ENCODE peak calls at places on chromosomes 1 and 21, in seven cellular contexts. O, Q, X, L, I, K and J are unnamed samples.

GRCh38 chr1:37999434-38000232 is 5.7 kb downstream of the FHL3 start:
- DNase-seq in O (no peak), Q (no peak), X (no peak), L (peak; percentile 72), I (no peak), K (no peak), J (no peak)

GRCh38 chr1:240169188-240169587 is 77.5 kb downstream of the FMN2 start:
- DNase-seq in O (peak; percentile 22), Q (no peak), X (peak; percentile 12), L (no peak), I (no peak), K (no peak), J (no peak)

GRCh38 chr21:36698160-36699025 is 522 bp upstream of the SIM2 start:
- DNase-seq in O (no peak), Q (no peak), X (peak; percentile 71), L (peak; percentile 40), I (no peak), K (no peak), J (no peak)

GRCh38 chr1:211708006-211708405 is 32.6 kb upstream of the NEK2 start:
- DNase-seq in O (no peak), Q (no peak), X (no peak), L (no peak), I (no peak), K (no peak), J (no peak)

GRCh38 chr1:43945898-43946243 is 879 bp upstream of the IPO13 start:
- DNase-seq in O (no peak), Q (no peak), X (no peak), L (no peak), I (no peak), K (no peak), J (no peak)

GRCh38 chr1:2438038-2438437 is 25.7 kb upstream of the PEX10 start:
- DNase-seq in O (no peak), Q (no peak), X (no peak), L (no peak), I (no peak), K (no peak), J (peak; percentile 88)

GRCh38 chr1:91727763-91728162 is 158.2 kb downstream of the TGFBR3 start:
- DNase-seq in O (no peak), Q (no peak), X (no peak), L (no peak), I (no peak), K (no peak), J (no peak)

GRCh38 chr1:66733348-66734017 is 18.8 kb upstream of the DYNLT5 start:
- DNase-seq in O (no peak), Q (no peak), X (no peak), L (no peak), I (no peak), K (no peak), J (no peak)

GRCh38 chr1:200279810-200280411 is 129.9 kb downstream of the ZNF281 start:
- DNase-seq in O (peak; percentile 17), Q (no peak), X (peak; percentile 77), L (peak; percentile 62), I (peak; percentile 22), K (no peak), J (peak; percentile 14)

GRCh38 chr1:241654641-241655040 is 2.6 kb downstream of the WDR64 start:
- DNase-seq in O (no peak), Q (no peak), X (no peak), L (no peak), I (no peak), K (no peak), J (no peak)

GRCh38 chr1:5725406-5725805 is 266.8 kb downstream of the NPHP4 start:
- DNase-seq in O (no peak), Q (no peak), X (no peak), L (no peak), I (no peak), K (no peak), J (no peak)

GRCh38 chr21:26490771-26491170 is 82.3 kb downstream of the CYYR1 start:
- DNase-seq in O (no peak), Q (no peak), X (peak; percentile 36), L (no peak), I (no peak), K (no peak), J (no peak)

GRCh38 chr21:34845521-34846213 is 176.9 kb downstream of the CLIC6 start:
- DNase-seq in O (no peak), Q (no peak), X (no peak), L (no peak), I (no peak), K (no peak), J (no peak)

GRCh38 chr1:43307458-43308158 is 6.8 kb downstream of the TIE1 start:
- DNase-seq in O (no peak), Q (no peak), X (no peak), L (no peak), I (no peak), K (no peak), J (no peak)

GRCh38 chr1:226728448-226728847 is 10.6 kb downstream of the ITPKB start:
- DNase-seq in O (no peak), Q (no peak), X (no peak), L (no peak), I (no peak), K (no peak), J (no peak)

GRCh38 chr1:53111073-53111556 is 31.3 kb downstream of the SLC1A7 start:
- DNase-seq in O (no peak), Q (no peak), X (no peak), L (no peak), I (no peak), K (no peak), J (no peak)

GRCh38 chr1:157993179-157994080 is at the start of gene KIRREL1:
- DNase-seq in O (peak; percentile 48), Q (no peak), X (peak; percentile 75), L (peak; percentile 52), I (no peak), K (no peak), J (no peak)

GRCh38 chr21:25691931-25692330 is 42.8 kb downstream of the ATP5PF start:
- DNase-seq in O (no peak), Q (no peak), X (no peak), L (no peak), I (no peak), K (no peak), J (no peak)

GRCh38 chr1:67590329-67590728 is 94.7 kb upstream of the GADD45A start:
- DNase-seq in O (no peak), Q (no peak), X (peak; percentile 14), L (no peak), I (no peak), K (no peak), J (peak; percentile 2)

GRCh38 chr1:20483833-20484525 is 2.0 kb downstream of the CAMK2N1 start:
- DNase-seq in O (peak; percentile 28), Q (no peak), X (peak; percentile 43), L (peak; percentile 83), I (no peak), K (no peak), J (peak; percentile 36)

GRCh38 chr1:116763116-116763786 is 9.0 kb downstream of the CD2 start:
- DNase-seq in O (no peak), Q (no peak), X (no peak), L (no peak), I (no peak), K (no peak), J (no peak)

GRCh38 chr1:172360511-172360910 is 60.0 kb upstream of the C1orf105 start:
- DNase-seq in O (peak; percentile 17), Q (no peak), X (peak; percentile 67), L (no peak), I (no peak), K (no peak), J (peak; percentile 62)

GRCh38 chr1:87279966-87280535 is 48.6 kb upstream of the LMO4 start:
- DNase-seq in O (no peak), Q (no peak), X (no peak), L (no peak), I (no peak), K (no peak), J (no peak)

GRCh38 chr1:101290119-101290921 is 53.5 kb downstream of the S1PR1 start:
- DNase-seq in O (peak; percentile 39), Q (no peak), X (no peak), L (no peak), I (no peak), K (no peak), J (peak; percentile 91)